ENCODE peak calls at places on chromosomes 6 and 20, in four cellular contexts. One of them, this sample, is unnamed.

GRCh38 chr20:63743210-63743970 is 3.8 kb downstream of the SLC2A4RG start:
- DNase-seq in body of pancreas: no peak
- DNase-seq in endothelial cell: no peak
- DNase-seq in activated T-cell treated with anti-CD3 and anti-CD28 coated beads for 4 hours: no peak
- DNase-seq in this sample: no peak

GRCh38 chr20:43923322-43923721 is 8.7 kb downstream of the TOX2 start:
- DNase-seq in body of pancreas: no peak
- DNase-seq in endothelial cell: no peak
- DNase-seq in activated T-cell treated with anti-CD3 and anti-CD28 coated beads for 4 hours: no peak
- DNase-seq in this sample: no peak

GRCh38 chr6:29696147-29697129 is 15.5 kb upstream of the ZFP57 start:
- DNase-seq in body of pancreas: no peak
- DNase-seq in endothelial cell: peak
- DNase-seq in activated T-cell treated with anti-CD3 and anti-CD28 coated beads for 4 hours: no peak
- DNase-seq in this sample: no peak

GRCh38 chr20:49214546-49214945 is 4.7 kb upstream of the DDX27 start:
- DNase-seq in body of pancreas: no peak
- DNase-seq in endothelial cell: no peak
- DNase-seq in activated T-cell treated with anti-CD3 and anti-CD28 coated beads for 4 hours: no peak
- DNase-seq in this sample: no peak

GRCh38 chr6:46203388-46203787 is 32.6 kb upstream of the ENPP5 start:
- DNase-seq in body of pancreas: no peak
- DNase-seq in endothelial cell: no peak
- DNase-seq in activated T-cell treated with anti-CD3 and anti-CD28 coated beads for 4 hours: no peak
- DNase-seq in this sample: no peak

GRCh38 chr6:27726620-27727023 is 185.6 kb downstream of the OR2B2 start:
- DNase-seq in body of pancreas: no peak
- DNase-seq in endothelial cell: no peak
- DNase-seq in activated T-cell treated with anti-CD3 and anti-CD28 coated beads for 4 hours: no peak
- DNase-seq in this sample: no peak

GRCh38 chr6:84447651-84448050 is 220.2 kb upstream of the CEP162 start:
- DNase-seq in body of pancreas: no peak
- DNase-seq in endothelial cell: no peak
- DNase-seq in activated T-cell treated with anti-CD3 and anti-CD28 coated beads for 4 hours: no peak
- DNase-seq in this sample: no peak

GRCh38 chr20:41145821-41146620 is 8.7 kb downstream of the PLCG1 start:
- DNase-seq in body of pancreas: no peak
- DNase-seq in endothelial cell: no peak
- DNase-seq in activated T-cell treated with anti-CD3 and anti-CD28 coated beads for 4 hours: no peak
- DNase-seq in this sample: no peak

GRCh38 chr6:26251354-26252081 is 113.5 kb upstream of the BTN3A2 start:
- DNase-seq in body of pancreas: peak
- DNase-seq in endothelial cell: peak
- DNase-seq in activated T-cell treated with anti-CD3 and anti-CD28 coated beads for 4 hours: no peak
- DNase-seq in this sample: peak

GRCh38 chr6:125188037-125188436 is 34.5 kb downstream of the TPD52L1 start:
- DNase-seq in body of pancreas: no peak
- DNase-seq in endothelial cell: no peak
- DNase-seq in activated T-cell treated with anti-CD3 and anti-CD28 coated beads for 4 hours: no peak
- DNase-seq in this sample: no peak

GRCh38 chr6:111592726-111593515 is 12.8 kb downstream of the TRAF3IP2 start:
- DNase-seq in body of pancreas: no peak
- DNase-seq in endothelial cell: no peak
- DNase-seq in activated T-cell treated with anti-CD3 and anti-CD28 coated beads for 4 hours: no peak
- DNase-seq in this sample: no peak

GRCh38 chr20:5612476-5613291 is 137.5 kb upstream of the SHLD1 start:
- DNase-seq in body of pancreas: no peak
- DNase-seq in endothelial cell: no peak
- DNase-seq in activated T-cell treated with anti-CD3 and anti-CD28 coated beads for 4 hours: no peak
- DNase-seq in this sample: no peak

GRCh38 chr6:42099340-42100028 is 42.9 kb downstream of the C6orf132 start:
- DNase-seq in body of pancreas: peak
- DNase-seq in endothelial cell: no peak
- DNase-seq in activated T-cell treated with anti-CD3 and anti-CD28 coated beads for 4 hours: no peak
- DNase-seq in this sample: no peak

GRCh38 chr6:148497717-148498116 is 155.1 kb downstream of the SASH1 start:
- DNase-seq in body of pancreas: no peak
- DNase-seq in endothelial cell: no peak
- DNase-seq in activated T-cell treated with anti-CD3 and anti-CD28 coated beads for 4 hours: no peak
- DNase-seq in this sample: no peak

GRCh38 chr20:20820780-20821495 is 108.5 kb upstream of the RALGAPA2 start:
- DNase-seq in body of pancreas: no peak
- DNase-seq in endothelial cell: no peak
- DNase-seq in activated T-cell treated with anti-CD3 and anti-CD28 coated beads for 4 hours: no peak
- DNase-seq in this sample: no peak